ENCODE peak calls at places on chromosomes 12 and 14, in six cellular contexts. V is thyroid gland, J is transverse colon, A is stomach, B is adrenal gland, N is body of pancreas. I is an unnamed sample.

GRCh38 chr14:90444077-90444696 is 47.4 kb downstream of the CALM1 start:
- DNase-seq in V (peak), J (no peak), A (no peak), B (no peak), N (peak), I (no peak)

GRCh38 chr12:92457458-92458195 is 245.2 kb upstream of the PLEKHG7 start:
- DNase-seq in V (no peak), J (no peak), A (no peak), B (no peak), N (no peak), I (no peak)

GRCh38 chr14:105449276-105450122 is 25.1 kb upstream of the CRIP2 start:
- DNase-seq in V (no peak), J (no peak), A (no peak), B (no peak), N (no peak), I (no peak)

GRCh38 chr12:122097641-122098364 is 19.2 kb downstream of the MLXIP start:
- DNase-seq in V (peak), J (peak), A (peak), B (peak), N (peak), I (peak)

GRCh38 chr14:98444077-98444476 is 827.9 kb downstream of the BCL11B start:
- DNase-seq in V (no peak), J (no peak), A (no peak), B (no peak), N (no peak), I (no peak)

GRCh38 chr12:70831538-70831937 is 89.0 kb downstream of the PTPRR start:
- DNase-seq in V (no peak), J (no peak), A (no peak), B (no peak), N (no peak), I (no peak)

GRCh38 chr12:19884081-19884480 is 444.8 kb downstream of the AEBP2 start:
- DNase-seq in V (no peak), J (no peak), A (no peak), B (no peak), N (no peak), I (no peak)

GRCh38 chr14:32436993-32437392 is 107.9 kb downstream of the AKAP6 start:
- DNase-seq in V (no peak), J (no peak), A (no peak), B (no peak), N (no peak), I (no peak)

GRCh38 chr12:66823857-66824570 is 145.1 kb upstream of the GRIP1 start:
- DNase-seq in V (peak), J (no peak), A (no peak), B (peak), N (no peak), I (no peak)

GRCh38 chr12:117042171-117042809 is 56.9 kb downstream of the TESC start:
- DNase-seq in V (no peak), J (no peak), A (peak), B (peak), N (peak), I (no peak)

GRCh38 chr14:68667313-68667791 is 125.5 kb downstream of the ZFP36L1 start:
- DNase-seq in V (no peak), J (no peak), A (no peak), B (no peak), N (no peak), I (no peak)

GRCh38 chr14:74569826-74570591 is 42.0 kb downstream of the LTBP2 start:
- DNase-seq in V (peak), J (no peak), A (no peak), B (no peak), N (no peak), I (no peak)

GRCh38 chr12:47636908-47637780 is 68.7 kb downstream of the RPAP3 start:
- DNase-seq in V (no peak), J (peak), A (peak), B (no peak), N (no peak), I (no peak)

GRCh38 chr12:76984566-76984965 is 80.8 kb downstream of the E2F7 start:
- DNase-seq in V (no peak), J (no peak), A (no peak), B (no peak), N (no peak), I (no peak)

GRCh38 chr14:91357272-91357671 is 60.3 kb downstream of the CCDC88C start:
- DNase-seq in V (no peak), J (no peak), A (no peak), B (no peak), N (no peak), I (no peak)

GRCh38 chr14:105925615-105926414 is 399.4 kb downstream of the TMEM121 start:
- DNase-seq in V (no peak), J (no peak), A (no peak), B (no peak), N (no peak), I (peak)

GRCh38 chr12:48997719-48998496 is 1.3 kb downstream of the DDN start:
- DNase-seq in V (peak), J (peak), A (peak), B (no peak), N (no peak), I (no peak)

GRCh38 chr12:15208140-15208539 is 13.1 kb downstream of the RERG start:
- DNase-seq in V (no peak), J (no peak), A (no peak), B (no peak), N (no peak), I (no peak)

GRCh38 chr12:53948650-53949593 is 5.8 kb upstream of the HOXC12 start:
- DNase-seq in V (no peak), J (no peak), A (no peak), B (no peak), N (no peak), I (no peak)

GRCh38 chr12:116153983-116154382 is 123.5 kb downstream of the MED13L start:
- DNase-seq in V (no peak), J (no peak), A (no peak), B (no peak), N (no peak), I (no peak)

GRCh38 chr12:116053479-116054195 is 223.9 kb downstream of the MED13L start:
- DNase-seq in V (peak), J (peak), A (no peak), B (peak), N (peak), I (no peak)

GRCh38 chr14:56170877-56171422 is 52.7 kb downstream of the PELI2 start:
- DNase-seq in V (no peak), J (no peak), A (no peak), B (no peak), N (no peak), I (no peak)

GRCh38 chr12:121787063-121787774 is 6.3 kb downstream of the RHOF start:
- DNase-seq in V (peak), J (peak), A (peak), B (no peak), N (no peak), I (peak)

GRCh38 chr12:62716866-62717477 is 218.0 kb downstream of the PPM1H start:
- DNase-seq in V (peak), J (no peak), A (no peak), B (no peak), N (no peak), I (no peak)

GRCh38 chr12:103503546-103504480 is 8.0 kb upstream of the C12orf42 start:
- DNase-seq in V (no peak), J (peak), A (peak), B (peak), N (no peak), I (no peak)

GRCh38 chr12:45737638-45738037 is 8.1 kb downstream of the ARID2 start:
- DNase-seq in V (no peak), J (no peak), A (no peak), B (no peak), N (no peak), I (no peak)

GRCh38 chr12:94777936-94778335 is 127.6 kb upstream of the TMCC3 start:
- DNase-seq in V (no peak), J (no peak), A (no peak), B (no peak), N (no peak), I (no peak)

GRCh38 chr12:115456946-115457689 is 773.1 kb upstream of the TBX3 start:
- DNase-seq in V (no peak), J (no peak), A (no peak), B (no peak), N (no peak), I (no peak)

GRCh38 chr12:666766-667308 is 3.6 kb upstream of the NINJ2 start:
- DNase-seq in V (no peak), J (no peak), A (no peak), B (no peak), N (no peak), I (no peak)

GRCh38 chr12:46372131-46372851 is at the start of gene SLC38A2:
- DNase-seq in V (peak), J (peak), A (peak), B (peak), N (peak), I (peak)

GRCh38 chr14:91956616-91957015 is 9.1 kb upstream of the FBLN5 start:
- DNase-seq in V (no peak), J (no peak), A (no peak), B (no peak), N (no peak), I (no peak)

GRCh38 chr12:26198742-26199141 is 3.4 kb downstream of the SSPN start:
- DNase-seq in V (no peak), J (no peak), A (no peak), B (no peak), N (no peak), I (no peak)

GRCh38 chr12:29239336-29239735 is 90.3 kb downstream of the FAR2 start:
- DNase-seq in V (no peak), J (no peak), A (no peak), B (no peak), N (no peak), I (no peak)

GRCh38 chr12:4274960-4275868 is 1.7 kb downstream of the CCND2 start:
- DNase-seq in V (peak), J (no peak), A (no peak), B (no peak), N (no peak), I (no peak)

GRCh38 chr14:90426663-90427062 is 29.8 kb downstream of the CALM1 start:
- DNase-seq in V (peak), J (peak), A (peak), B (peak), N (peak), I (no peak)

GRCh38 chr12:85266391-85266790 is 13.6 kb upstream of the ALX1 start:
- DNase-seq in V (no peak), J (no peak), A (no peak), B (no peak), N (no peak), I (no peak)

GRCh38 chr14:54686871-54687749 is 120.2 kb downstream of the SAMD4A start:
- DNase-seq in V (no peak), J (no peak), A (no peak), B (no peak), N (no peak), I (no peak)
- TF ChIP-seq POLR2A in V (no peak), J (no peak), A (no peak), B (no peak), N (no peak), I (no peak)

GRCh38 chr14:67536087-67536486 is 3.0 kb downstream of the PLEKHH1 start:
- DNase-seq in V (no peak), J (no peak), A (no peak), B (no peak), N (no peak), I (no peak)

GRCh38 chr14:67529947-67530935 is 2.8 kb upstream of the PLEKHH1 start:
- DNase-seq in V (peak), J (no peak), A (no peak), B (no peak), N (no peak), I (no peak)

GRCh38 chr14:67533754-67534085 is 630 bp downstream of the PLEKHH1 start:
- DNase-seq in V (peak), J (peak), A (no peak), B (peak), N (peak), I (peak)

GRCh38 chr14:67532606-67532997 is 488 bp upstream of the PLEKHH1 start:
- DNase-seq in V (no peak), J (no peak), A (no peak), B (no peak), N (no peak), I (no peak)

DNA sequence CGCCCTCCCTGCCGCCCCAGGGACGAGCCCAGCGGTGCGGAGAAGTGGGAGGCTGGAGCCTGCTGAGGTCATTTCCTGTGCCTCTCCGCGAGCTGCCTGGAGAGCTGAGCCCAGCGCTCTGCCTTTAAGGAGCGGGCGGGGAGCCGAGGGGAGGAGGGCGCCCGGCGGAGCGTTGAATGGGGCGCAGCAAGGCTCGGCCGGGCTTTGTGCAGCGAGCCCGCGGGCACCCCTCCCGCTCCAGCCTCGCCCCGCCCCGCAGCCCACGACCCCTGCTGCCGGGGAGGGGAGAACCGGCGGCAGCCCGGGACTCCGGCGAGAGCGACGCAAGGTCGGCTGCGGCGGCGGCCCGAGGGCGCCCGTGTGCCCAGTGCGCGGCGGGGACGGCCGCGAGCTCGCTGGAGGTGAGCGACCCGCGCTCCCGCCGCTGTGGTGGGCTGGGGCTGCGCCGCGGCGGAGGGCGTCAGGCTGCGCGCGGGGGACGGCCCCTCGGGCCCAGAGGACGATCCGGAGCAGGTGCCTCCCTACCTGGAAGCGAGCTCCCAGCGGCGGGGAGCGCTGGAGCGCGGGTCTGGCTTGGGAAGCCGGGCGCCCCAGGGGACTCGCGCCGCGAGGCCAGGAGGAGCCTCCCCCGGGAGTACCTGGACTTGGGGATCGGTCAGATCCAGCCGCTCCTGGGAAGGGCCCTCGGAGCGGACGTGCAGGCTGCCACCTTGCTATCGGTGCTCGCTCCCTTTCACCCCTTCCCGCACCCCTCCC is at the start of gene PLEKHH1:
- DNase-seq in V (peak), J (peak), A (peak), B (peak), N (peak), I (peak)
- TF ChIP-seq CTCF in V (no peak), J (no peak), A (no peak), B (no peak), N (no peak), I (no peak)

DNA sequence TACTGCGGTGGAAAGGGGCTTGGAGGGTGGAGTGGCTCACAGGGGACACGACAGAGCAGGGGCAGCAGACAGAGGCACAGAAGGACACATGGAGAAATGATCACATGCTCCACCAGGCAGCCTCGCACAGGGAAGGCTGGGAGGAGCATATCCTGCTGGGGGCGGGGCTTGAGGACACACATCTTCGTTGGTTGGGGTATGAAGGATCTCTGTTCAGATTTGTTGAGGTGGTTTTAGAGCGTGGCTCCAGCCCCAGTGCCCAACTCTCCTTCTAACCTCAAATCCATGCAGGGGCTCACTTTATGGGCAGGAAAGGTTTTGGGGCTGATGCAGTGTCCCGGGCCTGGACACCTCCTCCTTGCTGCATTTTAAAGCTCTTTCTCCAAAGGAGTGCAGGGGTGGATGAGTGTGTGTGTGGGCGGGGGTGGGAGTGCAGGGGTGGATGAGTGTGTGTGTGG is 741 bp upstream of the P3H3 start:
- DNase-seq in V (peak), J (peak), A (peak), B (peak), N (peak), I (peak)
- TF ChIP-seq POLR2A in V (no peak), J (no peak), A (no peak), B (no peak), N (no peak), I (no peak)

GRCh38 chr14:21863289-21863688 is 189.7 kb upstream of the OR4E1 start:
- DNase-seq in V (no peak), J (no peak), A (no peak), B (no peak), N (no peak), I (no peak)

GRCh38 chr14:21861153-21861552 is 187.5 kb upstream of the OR4E1 start:
- DNase-seq in V (no peak), J (no peak), A (no peak), B (no peak), N (no peak), I (no peak)

DNA sequence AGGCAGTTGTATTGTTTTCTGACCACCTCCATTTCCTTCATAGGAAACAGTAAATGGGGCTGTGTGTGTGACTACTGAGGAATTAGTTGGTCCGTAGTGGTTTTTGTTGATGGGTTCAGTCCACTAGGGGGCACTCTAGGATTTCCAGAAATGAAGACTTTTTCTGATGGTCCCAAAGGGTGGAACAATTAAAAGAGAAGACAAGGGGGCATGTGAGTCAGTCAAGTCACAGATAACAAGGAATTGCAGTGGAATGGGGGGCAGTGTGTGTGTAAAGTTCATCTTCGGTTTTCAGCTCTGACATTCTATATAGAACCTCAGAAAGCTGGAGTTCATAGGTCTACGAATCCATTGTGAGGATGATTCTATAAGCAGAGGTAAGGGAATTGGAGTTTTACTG is 186.6 kb upstream of the OR4E1 start:
- DNase-seq in V (no peak), J (no peak), A (no peak), B (no peak), N (no peak), I (no peak)
- TF ChIP-seq CTCF in V (no peak), J (no peak), A (no peak), B (no peak), N (no peak), I (peak)

GRCh38 chr14:22882064-22882463 is 958 bp upstream of the REM2 start:
- DNase-seq in V (no peak), J (no peak), A (no peak), B (no peak), N (no peak), I (no peak)
- TF ChIP-seq POLR2A in V (no peak), J (no peak), A (no peak), B (no peak), N (no peak), I (no peak)